ENCODE peak calls at places on chromosome 4, in ten cellular contexts. B, I, V, X, U, E, K, P, N and H are unnamed samples.

GRCh38 chr4:113760852-113761681 is 471 bp downstream of the CAMK2D start:
- DNase-seq in K (no peak), V (peak; percentile 71), E (peak; percentile 76), N (peak; percentile 95), U (peak; percentile 26), I (peak; percentile 39), B (peak; percentile 62), X (no peak), P (peak; percentile 54), H (peak; percentile 76)

GRCh38 chr4:153067376-153067775 is 131.3 kb downstream of the FHDC1 start:
- DNase-seq in N (no peak), U (no peak), E (no peak), I (no peak), P (no peak), V (peak; percentile 22), X (no peak), K (peak; percentile 39), B (no peak), H (no peak)

GRCh38 chr4:38867478-38868054 is at the start of gene FAM114A1:
- DNase-seq in I (peak; percentile 13), N (peak; percentile 94), B (peak; percentile 93), E (peak; percentile 70), V (peak; percentile 78), K (peak; percentile 63), P (peak; percentile 63), X (no peak), U (peak; percentile 66), H (peak; percentile 76)

GRCh38 chr4:6362896-6363295 is 93.2 kb downstream of the WFS1 start:
- DNase-seq in N (peak; percentile 42), I (no peak), B (peak; percentile 49), X (no peak), K (peak; percentile 44), U (no peak), E (peak; percentile 35), V (no peak), P (peak; percentile 73), H (no peak)

GRCh38 chr4:38860788-38861424 is 4.3 kb upstream of the TLR6 start:
- DNase-seq in E (peak; percentile 90), B (peak; percentile 77), N (no peak), K (peak; percentile 57), P (peak; percentile 77), V (no peak), I (peak; percentile 61), X (no peak), U (peak; percentile 42), H (peak; percentile 21)

GRCh38 chr4:107138433-107138832 is 102.3 kb upstream of the DKK2 start:
- DNase-seq in V (no peak), X (no peak), N (no peak), P (no peak), U (no peak), B (no peak), E (no peak), I (no peak), K (no peak), H (no peak)

GRCh38 chr4:29276150-29276549 is 1444.0 kb upstream of the PCDH7 start:
- DNase-seq in I (no peak), K (no peak), U (no peak), V (no peak), E (no peak), N (no peak), P (no peak), X (no peak), B (no peak), H (no peak)

GRCh38 chr4:168601899-168602298 is 105.0 kb downstream of the PALLD start:
- DNase-seq in N (no peak), V (no peak), B (no peak), U (no peak), E (no peak), P (no peak), X (no peak), K (no peak), I (no peak), H (no peak)

GRCh38 chr4:147969573-147969972 is 237.7 kb downstream of the ARHGAP10 start:
- DNase-seq in N (no peak), X (no peak), U (no peak), K (no peak), P (no peak), E (peak; percentile 18), B (no peak), I (no peak), V (no peak), H (no peak)

GRCh38 chr4:126630171-126630570 is 1002.6 kb upstream of the INTU start:
- DNase-seq in U (no peak), P (no peak), E (no peak), V (no peak), B (no peak), N (no peak), I (no peak), X (no peak), K (no peak), H (no peak)

GRCh38 chr4:128835498-128836222 is 26.2 kb downstream of the JADE1 start:
- DNase-seq in U (no peak), N (peak; percentile 87), V (no peak), P (no peak), E (no peak), K (no peak), B (no peak), X (no peak), I (no peak), H (no peak)

GRCh38 chr4:52107336-52107735 is 56.2 kb downstream of the SPATA18 start:
- DNase-seq in K (no peak), V (peak; percentile 26), X (no peak), N (no peak), B (no peak), I (no peak), U (no peak), E (no peak), P (no peak), H (no peak)

GRCh38 chr4:52106142-52106541 is 55.0 kb downstream of the SPATA18 start:
- DNase-seq in N (no peak), K (peak; percentile 38), B (no peak), X (no peak), P (no peak), U (no peak), E (no peak), V (no peak), I (no peak), H (no peak)

GRCh38 chr4:52110171-52110570 is 59.1 kb downstream of the SPATA18 start:
- DNase-seq in U (no peak), I (no peak), B (no peak), K (no peak), E (no peak), P (no peak), N (no peak), X (no peak), V (no peak), H (no peak)

GRCh38 chr4:52106701-52107100 is 55.6 kb downstream of the SPATA18 start:
- DNase-seq in E (no peak), V (no peak), X (no peak), B (no peak), I (no peak), N (no peak), P (no peak), K (peak; percentile 60), U (no peak), H (no peak)

GRCh38 chr4:52107745-52108144 is 56.6 kb downstream of the SPATA18 start:
- DNase-seq in I (no peak), V (no peak), B (no peak), U (no peak), E (no peak), P (no peak), N (no peak), X (no peak), K (peak; percentile 22), H (no peak)
- TF ChIP-seq CTCF in I (no peak), V (peak; percentile 2), B (no peak), U (no peak), E (no peak), P (peak; percentile 36), N (no peak), X (no peak), K (peak; percentile 49), H (peak; percentile 7)

DNA sequence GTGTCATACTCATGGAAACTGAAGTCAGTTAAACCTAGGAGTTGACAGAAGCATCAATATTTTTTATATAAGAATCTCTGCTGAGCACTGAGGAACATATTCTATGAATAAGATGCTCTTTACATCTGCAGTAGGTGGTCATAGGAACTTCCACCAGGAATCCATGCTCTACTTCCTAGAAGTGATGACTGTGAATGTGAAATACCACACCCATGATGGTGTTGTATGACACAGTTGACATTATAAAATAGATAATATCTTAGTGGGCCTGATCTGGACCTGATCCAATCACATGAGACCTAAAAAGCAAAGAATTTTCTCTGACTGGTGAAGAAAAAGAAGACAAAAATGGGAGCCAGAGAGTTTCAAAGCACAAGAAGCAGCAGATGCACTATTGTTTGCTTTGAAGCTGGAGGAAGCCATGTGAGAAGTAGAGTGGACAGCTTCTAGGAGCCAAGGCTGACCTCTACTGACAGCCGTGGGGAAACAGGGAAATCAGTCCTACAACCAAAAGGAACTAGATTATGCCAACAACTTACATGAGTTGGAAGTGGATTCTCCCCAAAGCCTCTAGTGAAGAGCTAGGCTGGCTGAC is 68.6 kb upstream of the HS3ST1 start:
- DNase-seq in U (no peak), K (no peak), E (peak; percentile 19), N (no peak), P (peak; percentile 32), I (no peak), V (no peak), X (no peak), B (no peak), H (no peak)
- TF ChIP-seq CTCF in U (no peak), K (no peak), E (no peak), N (no peak), P (peak; percentile 37), I (no peak), V (no peak), X (no peak), B (peak; percentile 20), H (no peak)

GRCh38 chr4:100848865-100849264 is 331.0 kb upstream of the EMCN start:
- DNase-seq in P (peak; percentile 52), I (no peak), E (peak; percentile 65), K (peak; percentile 48), V (no peak), N (no peak), B (no peak), U (no peak), X (no peak), H (no peak)
- TF ChIP-seq CTCF in P (peak; percentile 59), I (no peak), E (peak; percentile 41), K (peak; percentile 50), V (peak; percentile 7), N (no peak), B (peak; percentile 35), U (no peak), X (no peak), H (peak; percentile 70)

DNA sequence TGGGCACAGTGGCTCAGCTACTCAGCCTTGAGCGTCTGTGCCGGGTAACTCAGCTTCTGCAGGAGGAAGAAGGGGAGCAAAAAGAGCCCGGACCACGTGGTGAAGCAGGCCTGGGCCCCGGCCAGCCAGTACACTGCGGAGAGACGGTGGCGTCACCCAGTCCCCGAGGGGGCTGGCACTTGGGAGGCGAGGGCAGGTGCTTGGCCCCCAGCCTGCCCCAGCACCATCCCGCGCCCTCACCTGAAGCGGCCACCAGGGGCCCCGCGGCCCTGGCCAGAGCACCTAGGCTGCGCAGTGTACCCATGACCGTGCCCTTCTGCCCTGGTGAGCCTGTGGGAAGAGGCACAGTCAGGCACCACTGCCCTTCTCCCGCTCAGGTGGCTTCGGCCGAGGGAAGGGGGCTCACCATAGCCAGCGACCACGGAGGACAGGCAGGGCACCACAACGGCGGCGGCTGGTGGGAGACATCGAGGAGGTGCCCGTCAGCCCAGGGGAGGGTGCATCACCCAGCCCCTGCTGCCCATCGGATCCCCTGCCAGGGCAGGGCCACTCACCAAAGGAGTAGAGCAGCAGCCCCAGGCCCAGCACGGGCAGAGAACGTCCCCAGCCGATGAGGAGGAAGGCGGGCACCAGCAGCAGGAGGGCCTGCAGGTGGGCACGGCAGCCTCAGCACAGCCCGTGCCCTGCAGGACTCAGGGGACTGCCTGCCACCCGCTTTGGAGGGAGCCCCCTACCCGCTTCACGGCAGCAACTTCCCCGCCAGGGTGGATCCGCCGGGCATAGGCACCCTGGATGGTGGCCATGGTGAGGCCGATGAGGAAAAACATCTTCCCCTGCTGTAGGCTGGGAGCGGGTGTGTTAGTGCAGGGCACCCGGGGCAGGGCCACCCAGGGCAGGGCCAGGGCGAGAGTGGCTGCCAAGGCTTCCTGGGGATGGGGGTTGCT is 32.1 kb downstream of the NOP14 start:
- DNase-seq in V (no peak), I (no peak), X (no peak), B (no peak), E (no peak), N (peak; percentile 78), U (no peak), P (peak; percentile 51), K (no peak), H (no peak)
- TF ChIP-seq CTCF in V (peak; percentile 5), I (no peak), X (peak; percentile 18), B (peak; percentile 7), E (peak; percentile 25), N (no peak), U (no peak), P (peak; percentile 59), K (no peak), H (peak; percentile 20)